ENCODE peak calls at places on chromosomes 7 and 10, in five cellular contexts. C, N, Z, O and Y are unnamed samples.

GRCh38 chr10:81116990-81117389 is 579.3 kb downstream of the SH2D4B start:
- DNase-seq in C (no peak), N (no peak), Z (no peak), O (no peak), Y (no peak)

GRCh38 chr10:88193018-88193417 is 329.6 kb downstream of the PTEN start:
- DNase-seq in C (no peak), N (no peak), Z (no peak), O (no peak), Y (no peak)

GRCh38 chr10:124447741-124448466 is 1.9 kb downstream of the NKX1-2 start:
- DNase-seq in C (no peak), N (no peak), Z (no peak), O (no peak), Y (no peak)

GRCh38 chr10:110636932-110637557 is 7.1 kb upstream of the RBM20 start:
- DNase-seq in C (no peak), N (no peak), Z (no peak), O (no peak), Y (no peak)

GRCh38 chr10:12657489-12657888 is 308.1 kb downstream of the CAMK1D start:
- DNase-seq in C (no peak), N (no peak), Z (no peak), O (no peak), Y (no peak)

GRCh38 chr7:22452142-22452763 is 47.7 kb downstream of the STEAP1B start:
- DNase-seq in C (peak; percentile 23), N (no peak), Z (peak; percentile 30), O (no peak), Y (no peak)

GRCh38 chr7:106329971-106330733 is 45.4 kb upstream of the NAMPT start:
- DNase-seq in C (peak; percentile 80), N (no peak), Z (no peak), O (no peak), Y (no peak)

GRCh38 chr7:157513682-157514081 is 176.9 kb downstream of the DNAJB6 start:
- DNase-seq in C (no peak), N (no peak), Z (no peak), O (no peak), Y (no peak)

GRCh38 chr10:93541402-93542357 is 24.8 kb upstream of the FFAR4 start:
- DNase-seq in C (peak; percentile 62), N (peak; percentile 8), Z (no peak), O (peak; percentile 11), Y (no peak)

GRCh38 chr7:66697451-66698438 is 42.8 kb upstream of the RABGEF1 start:
- DNase-seq in C (peak; percentile 79), N (no peak), Z (no peak), O (no peak), Y (no peak)

GRCh38 chr10:79070611-79071534 is 2.1 kb downstream of the ZMIZ1 start:
- DNase-seq in C (peak; percentile 97), N (peak; percentile 51), Z (no peak), O (peak; percentile 79), Y (no peak)

GRCh38 chr10:3460420-3461128 is 288.0 kb upstream of the PITRM1 start:
- DNase-seq in C (no peak), N (no peak), Z (no peak), O (no peak), Y (no peak)

GRCh38 chr7:128937647-128938523 is at the start of gene IRF5:
- DNase-seq in C (no peak), N (no peak), Z (no peak), O (no peak), Y (no peak)

GRCh38 chr10:132064082-132064755 is 1.5 kb upstream of the JAKMIP3 start:
- DNase-seq in C (no peak), N (no peak), Z (no peak), O (no peak), Y (no peak)

GRCh38 chr7:74439546-74439945 is 14.2 kb upstream of the GTF2IRD1 start:
- DNase-seq in C (no peak), N (no peak), Z (no peak), O (no peak), Y (no peak)

GRCh38 chr7:7054252-7054830 is 128.0 kb upstream of the C1GALT1 start:
- DNase-seq in C (no peak), N (no peak), Z (no peak), O (no peak), Y (no peak)

GRCh38 chr10:78044699-78045098 is 11.0 kb downstream of the RPS24 start:
- DNase-seq in C (no peak), N (no peak), Z (no peak), O (no peak), Y (no peak)

GRCh38 chr10:64733980-64734379 is 1212.8 kb downstream of the REEP3 start:
- DNase-seq in C (no peak), N (no peak), Z (no peak), O (no peak), Y (no peak)

GRCh38 chr7:32103361-32103760 is 33.2 kb upstream of the PDE1C start:
- DNase-seq in C (no peak), N (no peak), Z (no peak), O (no peak), Y (no peak)

GRCh38 chr10:90856964-90857634 is 740 bp downstream of the HTR7 start:
- DNase-seq in C (no peak), N (no peak), Z (no peak), O (no peak), Y (no peak)